ENCODE peak calls at places on chromosomes 12 and 14, in seven cellular contexts. Z is activated T-cell treated with anti-CD3 and anti-CD28 coated beads for 1 hour; D is cardiac fibroblast; F is AML-193; N is Ammon's horn; E is stimulated activated CD4-positive, alpha-beta T cell treated with anti-CD3 and anti-CD28 coated beads, Interleukin-15, amount 100 ng/mL, for 1 hour; C is central memory CD8-positive, alpha-beta T cell. R is an unnamed sample.
A peak's percentile ranks its signal among the peaks of the same experiment; 100 is the strongest.

GRCh38 chr14:37232907-37233481 is 35.3 kb downstream of the MIPOL1 start:
- DNase-seq in C (no peak), D (peak; percentile 78), Z (no peak), E (no peak), N (peak; percentile 11), F (peak; percentile 13), R (peak; percentile 34)

GRCh38 chr12:17992002-17992656 is 97.9 kb downstream of the RERGL start:
- DNase-seq in F (peak; percentile 49), D (peak; percentile 64), E (no peak), N (peak; percentile 67), C (no peak), Z (no peak), R (no peak)

GRCh38 chr14:92652413-92653151 is 95.8 kb downstream of the LGMN start:
- DNase-seq in E (no peak), D (no peak), Z (no peak), F (no peak), N (no peak), C (no peak), R (no peak)

GRCh38 chr14:50831704-50832130 is 755 bp upstream of the NIN start:
- DNase-seq in E (no peak), N (peak; percentile 38), D (no peak), F (no peak), C (no peak), Z (no peak), R (no peak)

GRCh38 chr12:89708793-89709156 is at the start of gene ATP2B1:
- DNase-seq in N (peak; percentile 88), C (peak; percentile 75), Z (peak; percentile 67), D (peak; percentile 80), E (peak; percentile 72), F (peak; percentile 76), R (peak; percentile 69)

GRCh38 chr12:85004199-85004598 is 31.9 kb downstream of the TSPAN19 start:
- DNase-seq in Z (no peak), C (no peak), F (no peak), N (no peak), D (no peak), E (no peak), R (no peak)

GRCh38 chr12:90229771-90230170 is 521.1 kb upstream of the ATP2B1 start:
- DNase-seq in N (no peak), D (no peak), C (no peak), E (no peak), F (no peak), Z (no peak), R (no peak)

GRCh38 chr12:106246891-106247730 is 709 bp downstream of the CKAP4 start:
- DNase-seq in D (peak; percentile 60), N (peak; percentile 36), E (peak; percentile 50), C (peak; percentile 28), F (no peak), Z (peak; percentile 44), R (no peak)